ENCODE peak calls at places on chromosomes 4 and X, in four cellular contexts. Z, A, W and F are unnamed samples.

GRCh38 chr4:22187203-22187835 is 238.7 kb upstream of the KCNIP4 start:
- DNase-seq in Z (no peak), A (no peak), W (no peak), F (no peak)

GRCh38 chr4:55637272-55637820 is 1.2 kb upstream of the NMU start:
- DNase-seq in Z (peak; percentile 75), A (no peak), W (no peak), F (no peak)

GRCh38 chr4:29311231-29311630 is 1408.9 kb upstream of the PCDH7 start:
- DNase-seq in Z (no peak), A (no peak), W (no peak), F (no peak)

GRCh38 chr4:176791591-176792347 is 953 bp downstream of the VEGFC start:
- DNase-seq in Z (peak; percentile 71), A (no peak), W (no peak), F (no peak)

GRCh38 chr4:24063771-24064170 is 173.9 kb upstream of the PPARGC1A start:
- DNase-seq in Z (no peak), A (no peak), W (no peak), F (no peak)

GRCh38 chr4:87543835-87544461 is 14.8 kb upstream of the SPARCL1 start:
- DNase-seq in Z (peak; percentile 68), A (no peak), W (no peak), F (no peak)

GRCh38 chr4:57023104-57023503 is 44.4 kb downstream of the POLR2B start:
- DNase-seq in Z (no peak), A (no peak), W (no peak), F (no peak)

GRCh38 chrX:110432066-110432465 is 73.4 kb downstream of the RTL9 start:
- DNase-seq in Z (no peak), A (no peak), W (no peak), F (no peak)

GRCh38 chr4:1151541-1151940 is 20.8 kb downstream of the SPON2 start:
- DNase-seq in Z (no peak), A (no peak), W (no peak), F (no peak)

GRCh38 chr4:8310306-8310705 is 40.8 kb downstream of the HTRA3 start:
- DNase-seq in Z (peak; percentile 30), A (no peak), W (no peak), F (no peak)

GRCh38 chrX:53718073-53718472 is 31.6 kb upstream of the HUWE1 start:
- DNase-seq in Z (no peak), A (no peak), W (no peak), F (no peak)

GRCh38 chr4:153488006-153488718 is 22.0 kb downstream of the TMEM131L start:
- DNase-seq in Z (peak; percentile 67), A (peak; percentile 88), W (peak; percentile 73), F (no peak)

GRCh38 chr4:99679976-99680375 is 22.3 kb upstream of the C4orf54 start:
- DNase-seq in Z (no peak), A (no peak), W (no peak), F (no peak)

GRCh38 chrX:17242470-17242869 is 132.5 kb upstream of the NHS start:
- DNase-seq in Z (peak; percentile 78), A (no peak), W (peak; percentile 19), F (peak; percentile 1)